ENCODE peak calls at places on chromosomes 7 and 10, in six cellular contexts. L is IMR-90, T is CD14-positive monocyte, I is tibial nerve, M is endodermal cell, J is cardiac fibroblast. B is an unnamed sample.

GRCh38 chr7:94376281-94376680 is 18.4 kb upstream of the COL1A2 start:
- DNase-seq in M (no peak), J (no peak), L (no peak), I (no peak), T (no peak), B (no peak)

GRCh38 chr7:24158976-24159375 is 125.0 kb upstream of the NPY start:
- DNase-seq in I (no peak), T (no peak), M (no peak), L (no peak), J (no peak), B (no peak)

GRCh38 chr10:4651404-4652037 is 174.5 kb upstream of the AKR1E2 start:
- DNase-seq in T (no peak), M (no peak), I (no peak), L (no peak), J (peak), B (no peak)

GRCh38 chr10:2734691-2735090 is 332.7 kb upstream of the PFKP start:
- DNase-seq in I (no peak), M (no peak), T (no peak), L (no peak), J (no peak), B (no peak)

GRCh38 chr7:15652776-15653290 is 33.6 kb downstream of the MEOX2 start:
- DNase-seq in J (peak), I (no peak), L (no peak), T (no peak), M (no peak), B (no peak)

GRCh38 chr10:3179174-3179573 is 6.6 kb upstream of the PITRM1 start:
- DNase-seq in I (no peak), L (peak), M (peak), J (no peak), T (no peak), B (no peak)

GRCh38 chr7:137990251-137990901 is 11.5 kb downstream of the CREB3L2 start:
- DNase-seq in J (peak), M (no peak), T (no peak), I (no peak), L (peak), B (no peak)

GRCh38 chr7:94060772-94061171 is 56.6 kb upstream of the BET1 start:
- DNase-seq in M (no peak), J (peak), I (no peak), T (no peak), L (peak), B (no peak)

GRCh38 chr10:69346776-69347175 is 68.5 kb downstream of the HK1 start:
- DNase-seq in M (no peak), T (no peak), L (no peak), I (no peak), J (no peak), B (no peak)

GRCh38 chr7:130752424-130752823 is 18.4 kb upstream of the KLF14 start:
- DNase-seq in T (no peak), M (no peak), J (no peak), I (no peak), L (no peak), B (no peak)

GRCh38 chr10:72319416-72320254 is 35.1 kb downstream of the DNAJB12 start:
- DNase-seq in L (peak), I (peak), T (peak), M (peak), J (peak), B (peak)

GRCh38 chr7:1248459-1249131 is 15.9 kb downstream of the UNCX start:
- DNase-seq in M (peak), I (no peak), J (no peak), T (no peak), L (no peak), B (no peak)

DNA sequence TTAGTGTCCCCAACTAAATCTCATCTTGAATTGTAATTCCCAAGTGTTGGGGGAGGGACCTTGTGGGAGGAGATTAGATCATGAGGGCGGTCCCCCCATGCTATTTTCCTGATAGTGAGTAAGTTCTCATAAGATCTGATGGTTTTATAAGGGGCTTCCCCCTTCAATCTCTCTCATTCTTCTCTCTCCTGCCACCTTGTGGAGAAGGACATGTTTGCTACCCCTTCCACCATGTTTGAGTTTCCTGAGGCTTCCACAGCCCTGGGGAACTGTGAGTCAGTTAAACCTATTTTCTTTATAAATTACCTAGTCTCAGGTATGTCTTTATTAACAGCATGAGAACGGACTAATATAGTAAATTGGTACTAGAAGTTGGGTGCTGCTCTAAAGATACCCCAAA is 365.6 kb downstream of the ANKRD7 start:
- DNase-seq in I (no peak), J (no peak), T (no peak), M (peak), L (no peak), B (no peak)
- TF ChIP-seq CTCF in I (no peak), J (peak), T (peak), M (peak), L (peak), B (no peak)

DNA sequence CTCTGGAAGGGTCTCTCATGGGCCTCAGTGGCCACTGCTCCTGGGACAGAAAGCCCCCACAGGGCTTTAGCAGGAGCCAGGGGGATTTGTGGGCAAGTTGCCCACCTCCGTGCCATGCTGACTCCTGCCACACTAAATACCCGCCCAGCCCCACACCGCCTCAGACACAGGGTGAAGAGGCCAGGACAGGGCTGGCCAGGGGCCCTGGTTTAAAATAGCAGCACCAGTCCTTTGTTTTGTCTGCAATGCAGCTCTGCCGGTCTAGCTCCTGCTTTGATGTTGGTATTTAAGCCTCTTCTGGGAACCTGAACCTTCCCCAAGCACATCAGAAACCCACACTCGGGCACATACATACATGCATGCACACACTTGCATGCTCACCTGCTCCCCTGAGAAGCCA is 14.4 kb upstream of the TNRC18 start:
- DNase-seq in I (no peak), J (no peak), M (no peak), L (no peak), T (no peak), B (no peak)
- TF ChIP-seq CTCF in I (no peak), J (no peak), M (no peak), L (no peak), T (no peak), B (no peak)

GRCh38 chr10:43748560-43748959 is 99.9 kb upstream of the ZNF32 start:
- DNase-seq in L (no peak), J (no peak), I (no peak), T (no peak), M (no peak), B (no peak)
- TF ChIP-seq CTCF in L (no peak), J (no peak), I (no peak), T (no peak), M (no peak), B (no peak)

DNA sequence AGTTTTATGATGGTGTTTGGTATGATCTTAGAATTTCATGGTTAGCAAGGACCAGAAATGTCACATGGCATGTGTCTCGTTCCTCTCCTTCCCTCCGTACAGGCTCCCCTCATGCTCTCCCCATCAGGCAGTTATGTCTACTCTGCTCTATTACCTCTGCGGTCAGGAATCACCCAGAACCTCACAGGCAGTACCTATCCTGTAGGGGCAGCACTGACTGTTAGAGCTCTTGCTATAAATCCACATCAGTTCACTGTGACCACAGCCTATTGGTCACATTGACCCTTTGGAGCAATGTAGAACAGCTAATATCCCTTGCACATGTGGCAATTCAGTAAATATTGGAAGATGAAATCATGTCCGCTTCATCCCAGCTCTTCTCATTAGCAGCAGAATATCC is 151.8 kb downstream of the WNT2 start:
- DNase-seq in I (no peak), J (no peak), T (no peak), M (peak), L (no peak), B (no peak)
- TF ChIP-seq CTCF in I (no peak), J (no peak), T (no peak), M (peak), L (no peak), B (no peak)

GRCh38 chr7:90248706-90249105 is 3.7 kb downstream of the CFAP69 start:
- DNase-seq in L (no peak), J (no peak), I (no peak), T (no peak), M (no peak), B (no peak)

GRCh38 chr7:90244565-90244908 is 437 bp upstream of the CFAP69 start:
- DNase-seq in I (no peak), M (no peak), L (no peak), J (no peak), T (no peak), B (no peak)

GRCh38 chr7:90246184-90246583 is 1.2 kb downstream of the CFAP69 start:
- DNase-seq in T (no peak), J (peak), L (peak), M (peak), I (no peak), B (no peak)

GRCh38 chr7:90242369-90243168 is 2.4 kb upstream of the CFAP69 start:
- DNase-seq in T (no peak), J (no peak), L (no peak), M (no peak), I (no peak), B (no peak)

GRCh38 chr7:90244909-90245841 is at the start of gene CFAP69:
- DNase-seq in I (peak), M (peak), T (peak), J (peak), L (peak), B (peak)
- TF ChIP-seq CTCF in I (no peak), M (peak), T (no peak), J (peak), L (peak), B (peak)

B was measured in CD8-positive, alpha-beta T cell.